ENCODE peak calls at places on chromosomes 1 and 21, in eight cellular contexts. K is NT2/D1, U is pancreas, Z is transverse colon, C is BJ, M is GM06990, N is endodermal cell, A is mammary epithelial cell. S is an unnamed sample.

GRCh38 chr1:41898191-41898713 is 20.5 kb downstream of the HIVEP3 start:
- DNase-seq in K (no peak), U (no peak), Z (peak; percentile 45), C (no peak), M (no peak), N (no peak), A (no peak), S (no peak)

GRCh38 chr1:172286629-172287076 is 133.8 kb upstream of the C1orf105 start:
- DNase-seq in K (no peak), U (peak; percentile 51), Z (no peak), C (peak; percentile 80), M (no peak), N (no peak), A (peak; percentile 84), S (no peak)

GRCh38 chr1:40338745-40339419 is 21.8 kb upstream of the COL9A2 start:
- DNase-seq in K (peak; percentile 91), U (peak; percentile 91), Z (peak; percentile 89), C (peak; percentile 15), M (peak; percentile 85), N (peak; percentile 99), A (peak; percentile 60), S (peak; percentile 89)

GRCh38 chr1:7280257-7280656 is 490.8 kb upstream of the VAMP3 start:
- DNase-seq in K (no peak), U (no peak), Z (no peak), C (no peak), M (no peak), N (no peak), A (no peak), S (no peak)

GRCh38 chr1:100710881-100711660 is 8.5 kb upstream of the VCAM1 start:
- DNase-seq in K (no peak), U (no peak), Z (no peak), C (no peak), M (no peak), N (no peak), A (peak; percentile 29), S (no peak)

GRCh38 chr21:16192900-16193299 is 463.1 kb downstream of the USP25 start:
- DNase-seq in K (no peak), U (no peak), Z (no peak), C (no peak), M (no peak), N (no peak), A (peak; percentile 69), S (no peak)

GRCh38 chr21:25658427-25658980 is 19.4 kb downstream of the JAM2 start:
- DNase-seq in K (peak; percentile 50), U (no peak), Z (no peak), C (no peak), M (no peak), N (no peak), A (no peak), S (no peak)

GRCh38 chr1:163173121-163173520 is 29.6 kb downstream of the RGS5 start:
- DNase-seq in K (no peak), U (no peak), Z (no peak), C (no peak), M (no peak), N (no peak), A (no peak), S (no peak)

GRCh38 chr1:176648556-176648955 is 185.6 kb downstream of the PAPPA2 start:
- DNase-seq in K (no peak), U (no peak), Z (no peak), C (no peak), M (no peak), N (no peak), A (no peak), S (no peak)

GRCh38 chr1:15409400-15410222 is at the start of gene EFHD2:
- DNase-seq in K (no peak), U (peak; percentile 80), Z (peak; percentile 90), C (no peak), M (peak; percentile 82), N (peak; percentile 90), A (peak; percentile 66), S (peak; percentile 89)

GRCh38 chr1:71521655-71522264 is 440.9 kb upstream of the ZRANB2 start:
- DNase-seq in K (peak; percentile 43), U (peak; percentile 30), Z (peak; percentile 58), C (no peak), M (no peak), N (peak; percentile 70), A (peak; percentile 12), S (peak; percentile 39)

GRCh38 chr1:244254467-244254866 is 197.2 kb downstream of the ADSS2 start:
- DNase-seq in K (no peak), U (no peak), Z (peak; percentile 13), C (no peak), M (no peak), N (peak; percentile 27), A (no peak), S (no peak)

GRCh38 chr1:51907079-51907702 is 28.7 kb upstream of the NRDC start:
- DNase-seq in K (no peak), U (no peak), Z (no peak), C (no peak), M (no peak), N (no peak), A (no peak), S (no peak)

GRCh38 chr1:32741417-32742131 is 39.0 kb upstream of the SYNC start:
- DNase-seq in K (no peak), U (peak; percentile 47), Z (peak; percentile 55), C (no peak), M (no peak), N (peak; percentile 72), A (no peak), S (no peak)

GRCh38 chr1:201299968-201300367 is 16.7 kb downstream of the PKP1 start:
- DNase-seq in K (no peak), U (peak; percentile 55), Z (peak; percentile 63), C (no peak), M (no peak), N (no peak), A (peak; percentile 98), S (peak; percentile 64)

GRCh38 chr1:21842606-21843162 is 30.6 kb downstream of the LDLRAD2 start:
- DNase-seq in K (no peak), U (no peak), Z (no peak), C (no peak), M (no peak), N (no peak), A (no peak), S (no peak)

GRCh38 chr1:67059331-67059730 is 5.4 kb upstream of the SLC35D1 start:
- DNase-seq in K (no peak), U (no peak), Z (no peak), C (no peak), M (no peak), N (no peak), A (no peak), S (no peak)
- H3K27me3 ChIP-seq in K (no peaks in the 10 kb centered on the region), U (no peaks in the 10 kb centered on the region), Z (no peaks in the 10 kb centered on the region), C (no peaks in the 10 kb centered on the region), M (no peaks in the 10 kb centered on the region), N (no peaks in the 10 kb centered on the region), A (no peaks in the 10 kb centered on the region), S (no peaks in the 10 kb centered on the region)

DNA sequence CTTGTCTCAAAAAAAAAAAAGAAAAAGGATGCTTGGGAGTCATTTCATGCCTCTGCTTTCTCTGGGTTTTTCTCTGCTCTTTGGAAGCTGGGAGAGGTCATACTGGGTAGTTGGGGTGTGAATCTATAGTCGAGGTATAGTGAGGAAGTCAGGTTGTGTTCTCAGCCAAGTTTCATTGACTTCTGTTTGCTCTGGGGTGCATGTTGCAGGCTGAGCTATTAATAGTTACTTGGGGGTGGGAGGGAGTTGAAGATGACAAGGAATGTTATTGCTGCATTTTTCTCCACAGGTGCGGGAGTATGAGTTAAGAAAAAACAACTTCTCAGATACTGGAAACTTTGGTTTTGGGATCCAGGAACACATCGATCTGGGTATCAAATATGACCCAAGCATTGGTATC is 2.8 kb downstream of the RPL11 start:
- DNase-seq in K (no peak), U (no peak), Z (no peak), C (no peak), M (no peak), N (no peak), A (no peak), S (no peak)
- H3K4me3 ChIP-seq in K (no peak overlapping the region), U (no peak overlapping the region), Z (no peak overlapping the region), C (no peak overlapping the region), M (peak overlapping the region; percentile 33), N (peak overlapping the region; percentile 98), A (no peak overlapping the region), S (no peak overlapping the region)

DNA sequence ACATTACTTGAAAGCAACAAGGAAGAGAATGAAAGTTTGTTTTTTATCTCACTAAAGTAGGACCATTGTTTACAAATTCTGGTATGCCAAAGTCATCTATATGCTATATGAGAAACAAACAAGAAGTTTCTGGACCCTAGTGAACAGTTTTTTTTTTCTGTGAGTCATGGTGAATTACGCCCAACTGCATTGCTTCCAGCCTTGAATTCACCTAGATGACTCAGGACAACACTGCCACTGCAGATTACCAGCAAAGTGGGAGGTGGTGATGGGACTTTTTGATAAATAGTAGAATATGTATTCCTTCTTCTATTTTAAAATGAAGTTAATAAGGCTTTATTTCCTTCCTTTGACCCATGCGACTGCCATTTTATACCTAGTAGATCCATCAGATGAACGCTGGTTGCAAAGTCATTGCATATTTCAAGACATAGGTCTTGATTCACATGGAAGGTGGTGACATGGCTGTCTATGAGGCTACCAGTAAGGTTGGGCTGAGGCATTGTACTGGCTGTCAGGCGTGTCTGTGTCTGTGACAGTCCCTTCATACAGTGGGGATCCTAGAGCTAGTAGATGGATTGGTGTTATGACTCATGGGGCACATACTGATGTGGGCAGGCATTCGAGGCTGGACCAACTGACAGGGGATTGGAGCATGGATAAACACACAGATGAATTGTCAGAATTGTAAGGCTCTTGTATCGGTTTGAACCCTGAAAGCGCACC is 49.1 kb upstream of the APOBEC4 start:
- DNase-seq in K (no peak), U (no peak), Z (no peak), C (no peak), M (no peak), N (no peak), A (peak; percentile 54), S (no peak)
- H3K27me3 ChIP-seq in K (no peaks in the 10 kb centered on the region), U (no peaks in the 10 kb centered on the region), Z (no peaks in the 10 kb centered on the region), C (no peaks in the 10 kb centered on the region), M (no peaks in the 10 kb centered on the region), N (no peaks in the 10 kb centered on the region), A (no peaks in the 10 kb centered on the region), S (no peaks in the 10 kb centered on the region)

GRCh38 chr1:151990058-151990855 is 3.4 kb downstream of the S100A10 start:
- DNase-seq in K (no peak), U (no peak), Z (no peak), C (no peak), M (no peak), N (no peak), A (no peak), S (no peak)

GRCh38 chr1:151990856-151991198 is 2.8 kb downstream of the S100A10 start:
- DNase-seq in K (no peak), U (peak; percentile 33), Z (peak; percentile 71), C (no peak), M (no peak), N (no peak), A (no peak), S (peak; percentile 55)

GRCh38 chr1:151986501-151987190 is 7.0 kb downstream of the S100A10 start:
- DNase-seq in K (no peak), U (no peak), Z (no peak), C (no peak), M (no peak), N (no peak), A (no peak), S (no peak)

GRCh38 chr1:151989131-151989868 is 4.4 kb downstream of the S100A10 start:
- DNase-seq in K (no peak), U (no peak), Z (peak; percentile 76), C (peak; percentile 55), M (no peak), N (no peak), A (peak; percentile 91), S (peak; percentile 59)

DNA sequence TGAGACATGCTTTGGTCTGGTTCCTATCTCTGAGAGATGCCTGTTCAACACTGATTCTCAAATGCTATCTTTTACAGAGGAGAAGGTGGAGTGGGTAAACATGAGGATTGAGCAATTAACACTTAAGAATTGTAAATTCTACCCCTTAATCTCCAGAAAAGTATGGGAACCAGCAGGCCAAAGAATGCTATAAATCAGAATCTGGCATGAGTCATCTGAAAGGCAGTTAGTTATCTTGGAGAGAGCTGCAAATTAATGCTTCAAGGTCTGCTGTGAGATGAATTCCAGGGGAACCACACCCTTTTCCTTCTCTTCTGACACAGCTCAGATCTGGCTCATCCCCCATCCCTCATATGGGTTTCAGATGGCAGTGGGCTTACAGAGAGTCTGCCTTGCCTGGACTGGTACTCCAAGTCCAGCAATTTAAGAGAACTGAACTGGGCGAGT is 5.2 kb downstream of the S100A10 start:
- DNase-seq in K (no peak), U (no peak), Z (no peak), C (peak; percentile 56), M (no peak), N (peak; percentile 63), A (peak; percentile 85), S (no peak)
- H3K4me3 ChIP-seq in K (no peak overlapping the region), U (no peak overlapping the region), Z (no peak overlapping the region), C (no peak overlapping the region), M (no peak overlapping the region), N (peak overlapping the region; percentile 88), A (no peak overlapping the region), S (no peak overlapping the region)

S was measured in stomach.